ENCODE peak calls at places on chromosomes 3 and 15, in four cellular contexts. O is ovary, M is WERI-Rb-1, U is left ventricle myocardium inferior. F is an unnamed sample. For H3K9me3, the result is how much of the 10 kb centered on the place peaks cover.

GRCh38 chr3:106215047-106215446 is 346.2 kb upstream of the CBLB start:
- DNase-seq in O (no peak), M (no peak), U (no peak), F (no peak)

GRCh38 chr15:40454904-40455391 is 14.2 kb downstream of the BAHD1 start:
- DNase-seq in O (no peak), M (no peak), U (no peak), F (no peak)

GRCh38 chr3:150136242-150136641 is 165.5 kb upstream of the PFN2 start:
- DNase-seq in O (no peak), M (no peak), U (no peak), F (no peak)

GRCh38 chr3:56753206-56753605 is 48.5 kb downstream of the ARHGEF3 start:
- DNase-seq in O (no peak), M (no peak), U (no peak), F (no peak)

GRCh38 chr15:101536166-101536874 is 46.8 kb upstream of the PCSK6 start:
- DNase-seq in O (no peak), M (no peak), U (no peak), F (no peak)

GRCh38 chr3:187165144-187165543 is 25.8 kb upstream of the RPL39L start:
- DNase-seq in O (no peak), M (peak), U (no peak), F (peak)

GRCh38 chr3:56347219-56347871 is 120.9 kb downstream of the ERC2 start:
- DNase-seq in O (no peak), M (peak), U (no peak), F (peak)

GRCh38 chr3:101719604-101720185 is 4.7 kb upstream of the CEP97 start:
- DNase-seq in O (no peak), M (no peak), U (no peak), F (no peak)

GRCh38 chr15:40871749-40872617 is 2.1 kb downstream of the RHOV start:
- DNase-seq in O (no peak), M (no peak), U (no peak), F (no peak)

GRCh38 chr15:45094358-45094730 is 19.6 kb downstream of the DUOX2 start:
- DNase-seq in O (no peak), M (peak), U (no peak), F (no peak)

GRCh38 chr15:100093211-100094126 is 248.3 kb downstream of the ADAMTS17 start:
- DNase-seq in O (no peak), M (no peak), U (no peak), F (no peak)

GRCh38 chr15:98904466-98905048 is 103.0 kb downstream of the PGPEP1L start:
- DNase-seq in O (no peak), M (peak), U (no peak), F (peak)
- H3K4me3 ChIP-seq in O (no peak), M (no peak), U (no peak), F (no peak)

GRCh38 chr3:112084980-112085697 is 1.1 kb upstream of the C3orf52 start:
- DNase-seq in O (no peak), M (peak), U (no peak), F (no peak)

GRCh38 chr3:112087746-112088145 is 1.6 kb downstream of the C3orf52 start:
- DNase-seq in O (no peak), M (no peak), U (no peak), F (no peak)

GRCh38 chr3:112086018-112086854 is at the start of gene C3orf52:
- DNase-seq in O (peak), M (peak), U (peak), F (peak)

GRCh38 chr3:112088944-112089343 is 2.8 kb downstream of the C3orf52 start:
- DNase-seq in O (no peak), M (no peak), U (no peak), F (no peak)

GRCh38 chr3:112086857-112087524 is 802 bp downstream of the C3orf52 start:
- DNase-seq in O (no peak), M (no peak), U (no peak), F (no peak)
- TF ChIP-seq CTCF in O (no peak), M (no peak), U (no peak), F (no peak)

GRCh38 chr3:880371-880770 is 212.5 kb upstream of the CNTN6 start:
- DNase-seq in O (no peak), M (peak), U (no peak), F (no peak)
- H3K9me3 ChIP-seq in O (under half), M (under half), U (under half), F (under half)

DNA sequence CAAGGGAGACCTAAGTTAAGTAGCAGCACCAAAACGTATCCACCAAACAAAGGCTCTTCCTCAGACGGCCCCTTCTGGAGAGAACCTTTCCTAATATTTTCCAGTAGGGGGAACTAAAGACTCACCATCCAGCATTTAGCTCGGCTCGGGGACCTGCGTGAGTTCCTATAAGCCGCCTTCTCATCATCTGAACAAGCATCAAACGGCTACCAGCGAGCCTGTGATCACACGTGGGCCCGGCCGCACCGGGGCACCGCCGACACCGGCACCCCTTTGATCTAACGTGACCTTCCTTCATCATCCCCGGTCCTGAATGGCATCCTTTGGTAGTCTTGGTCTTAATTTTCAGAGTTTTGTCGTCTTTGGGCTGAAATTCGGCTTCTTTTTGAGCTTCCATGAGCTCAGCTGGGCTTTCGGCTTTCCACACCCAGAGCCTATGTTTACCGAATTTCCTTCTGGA is 1.4 kb upstream of the ROBO2 start:
- DNase-seq in O (peak), M (peak), U (peak), F (peak)
- H3K4me3 ChIP-seq in O (peak), M (peak), U (peak), F (peak)

F was measured in BE2C.